ENCODE peak calls at places on chromosomes 16 and 17, in four cellular contexts. R is kidney epithelial cell, I is coronary artery, K is naive B cell. E is an unnamed sample.

GRCh38 chr16:66486773-66487579 is 59.9 kb downstream of the BEAN1 start:
- DNase-seq in R (peak), I (peak), K (no peak), E (no peak)

GRCh38 chr17:56699186-56699895 is 105.8 kb downstream of the NOG start:
- DNase-seq in R (peak), I (no peak), K (no peak), E (peak)

GRCh38 chr17:3935825-3936355 is 19.6 kb upstream of the P2RX1 start:
- DNase-seq in R (peak), I (no peak), K (no peak), E (peak)

GRCh38 chr16:90022209-90023077 is 3.2 kb upstream of the DBNDD1 start:
- DNase-seq in R (peak), I (peak), K (peak), E (peak)

GRCh38 chr17:33575046-33575445 is 282.0 kb upstream of the ASIC2 start:
- DNase-seq in R (no peak), I (no peak), K (no peak), E (no peak)

GRCh38 chr16:57277586-57277985 is 6.9 kb downstream of the PLLP start:
- DNase-seq in R (peak), I (no peak), K (no peak), E (peak)

GRCh38 chr16:3722508-3722907 is 5.2 kb upstream of the TRAP1 start:
- DNase-seq in R (no peak), I (no peak), K (no peak), E (no peak)

GRCh38 chr17:10270258-10270657 is 71.9 kb upstream of the GAS7 start:
- DNase-seq in R (no peak), I (no peak), K (no peak), E (no peak)

GRCh38 chr17:41863074-41863843 is 2.0 kb downstream of the KLHL11 start:
- DNase-seq in R (no peak), I (no peak), K (no peak), E (no peak)

GRCh38 chr17:75764711-75765421 is at the start of gene GALK1:
- DNase-seq in R (no peak), I (peak), K (peak), E (no peak)

GRCh38 chr17:80738987-80739730 is 194.5 kb downstream of the RPTOR start:
- DNase-seq in R (no peak), I (no peak), K (peak), E (no peak)

GRCh38 chr17:45022288-45022648 is 29.2 kb downstream of the DCAKD start:
- DNase-seq in R (no peak), I (no peak), K (no peak), E (no peak)

GRCh38 chr16:85448557-85449194 is 164.4 kb upstream of the GSE1 start:
- DNase-seq in R (no peak), I (no peak), K (peak), E (no peak)

GRCh38 chr16:12252616-12253015 is 276.1 kb downstream of the SNX29 start:
- DNase-seq in R (no peak), I (no peak), K (no peak), E (no peak)

GRCh38 chr17:68328676-68329075 is 37.4 kb downstream of the ARSG start:
- DNase-seq in R (no peak), I (no peak), K (no peak), E (peak)

GRCh38 chr16:27238016-27238587 is 30.5 kb downstream of the NSMCE1 start:
- DNase-seq in R (no peak), I (peak), K (peak), E (no peak)

GRCh38 chr16:87860553-87861299 is 8.6 kb downstream of the SLC7A5 start:
- DNase-seq in R (no peak), I (no peak), K (no peak), E (no peak)

GRCh38 chr17:67151717-67152116 is 93.3 kb downstream of the HELZ start:
- DNase-seq in R (no peak), I (no peak), K (no peak), E (peak)

GRCh38 chr17:68382582-68383085 is 74.7 kb downstream of the WIPI1 start:
- DNase-seq in R (no peak), I (no peak), K (no peak), E (no peak)

GRCh38 chr17:65595071-65595655 is 33.7 kb upstream of the AXIN2 start:
- DNase-seq in R (no peak), I (no peak), K (no peak), E (no peak)

GRCh38 chr16:88759245-88759975 is 25.6 kb downstream of the PIEZO1 start:
- DNase-seq in R (no peak), I (no peak), K (no peak), E (no peak)

E was measured in foreskin keratinocyte.